ENCODE peak calls at places on chromosome 3, in eight cellular contexts. J is neural crest cell; Q is activated CD4-positive, alpha-beta T cell treated with anti-CD3 and anti-CD28 coated beads, Interleukin-2, amount 50 U/mL, for 1 hour; M is NCI-H1930; N is RPMI8226; Z is pancreas; L is left ventricle myocardium superior; F is kidney tubule cell. K is an unnamed sample.

GRCh38 chr3:179860275-179861107 is 176.2 kb downstream of the PEX5L start:
- DNase-seq in J (no peak), N (no peak), L (no peak), F (no peak), M (no peak), Q (no peak), Z (no peak), K (no peak)

GRCh38 chr3:160210799-160211221 is 14.4 kb upstream of the C3orf80 start:
- DNase-seq in Q (no peak), M (no peak), J (no peak), F (peak; percentile 68), N (no peak), Z (no peak), L (no peak), K (peak; percentile 43)

GRCh38 chr3:63193647-63194046 is 84.5 kb upstream of the SYNPR start:
- DNase-seq in J (no peak), L (no peak), F (peak; percentile 25), Q (no peak), M (no peak), N (peak; percentile 17), Z (no peak), K (peak; percentile 9)

GRCh38 chr3:189122120-189122519 is 49.7 kb upstream of the TPRG1 start:
- DNase-seq in Z (no peak), J (no peak), Q (no peak), M (no peak), N (no peak), L (no peak), F (no peak), K (no peak)

GRCh38 chr3:107523361-107524213 is 825 bp downstream of the BBX start:
- DNase-seq in M (no peak), F (peak; percentile 58), N (peak; percentile 54), L (peak; percentile 72), Z (peak; percentile 79), Q (peak; percentile 43), J (peak; percentile 30), K (peak; percentile 33)

GRCh38 chr3:183340222-183340621 is 87.2 kb downstream of the B3GNT5 start:
- DNase-seq in J (no peak), Z (no peak), M (no peak), N (no peak), F (no peak), L (no peak), Q (no peak), K (no peak)

GRCh38 chr3:52210550-52211046 is 12.6 kb downstream of the ALAS1 start:
- DNase-seq in Z (no peak), Q (no peak), N (no peak), J (no peak), L (no peak), F (no peak), M (no peak), K (no peak)

GRCh38 chr3:67593761-67594234 is 60.6 kb downstream of the SUCLG2 start:
- DNase-seq in L (no peak), J (no peak), N (no peak), Q (no peak), F (no peak), M (no peak), Z (no peak), K (no peak)

GRCh38 chr3:176214758-176215157 is 982.5 kb downstream of the TBL1XR1 start:
- DNase-seq in J (no peak), L (no peak), N (no peak), F (no peak), M (no peak), Z (no peak), Q (no peak), K (no peak)

GRCh38 chr3:174206607-174207192 is 652.4 kb upstream of the NAALADL2 start:
- DNase-seq in Q (no peak), L (no peak), F (no peak), Z (no peak), M (no peak), J (no peak), N (no peak), K (no peak)

GRCh38 chr3:98986073-98986472 is 84.6 kb upstream of the DCBLD2 start:
- DNase-seq in Z (no peak), F (peak; percentile 95), Q (no peak), M (no peak), J (peak; percentile 16), L (no peak), N (no peak), K (peak; percentile 43)

GRCh38 chr3:178350763-178351162 is 185.5 kb upstream of the KCNMB2 start:
- DNase-seq in Q (no peak), M (no peak), L (no peak), F (no peak), N (no peak), J (no peak), Z (no peak), K (no peak)

GRCh38 chr3:174891524-174892203 is 32.5 kb downstream of the NAALADL2 start:
- DNase-seq in L (no peak), F (peak; percentile 9), M (no peak), J (no peak), Q (no peak), N (no peak), Z (no peak), K (no peak)

GRCh38 chr3:35664460-35664919 is 25.2 kb downstream of the ARPP21 start:
- DNase-seq in Q (no peak), Z (peak; percentile 65), L (peak; percentile 74), M (no peak), F (peak; percentile 90), N (peak; percentile 81), J (no peak), K (no peak)

GRCh38 chr3:167978071-167978470 is 117.7 kb downstream of the GOLIM4 start:
- DNase-seq in M (no peak), Z (no peak), L (no peak), Q (no peak), F (no peak), N (peak; percentile 33), J (no peak), K (peak; percentile 27)

GRCh38 chr3:52216585-52217408 is 8.6 kb downstream of the TLR9 start:
- DNase-seq in Q (peak; percentile 65), Z (peak; percentile 94), M (no peak), J (no peak), L (peak; percentile 74), F (peak; percentile 93), N (peak; percentile 90), K (no peak)

K was measured in HEK293T.